ENCODE peak calls at places on chromosomes 5 and 9, in ten cellular contexts. M, C, P, S, O, Y, K, D, T and J are unnamed samples.

GRCh38 chr9:899440-900184 is 58.1 kb downstream of the DMRT1 start:
- DNase-seq in M (no peak), P (no peak), O (no peak), S (peak; percentile 38), K (no peak), C (no peak), D (no peak), T (no peak), Y (no peak), J (no peak)

GRCh38 chr9:114016101-114016500 is 62.0 kb downstream of the AMBP start:
- DNase-seq in M (no peak), C (no peak), Y (no peak), P (no peak), S (no peak), T (no peak), O (no peak), D (no peak), K (no peak), J (no peak)

GRCh38 chr5:89417990-89418820 is 535.2 kb upstream of the MEF2C start:
- DNase-seq in S (no peak), Y (no peak), C (no peak), M (no peak), K (no peak), D (no peak), O (no peak), T (no peak), P (no peak), J (no peak)

GRCh38 chr5:74241751-74242140 is 398.8 kb downstream of the ENC1 start:
- DNase-seq in T (no peak), C (no peak), M (no peak), D (no peak), S (peak; percentile 28), K (no peak), O (no peak), Y (no peak), P (no peak), J (no peak)

GRCh38 chr9:34457266-34458012 is 931 bp downstream of the FAM219A start:
- DNase-seq in C (no peak), T (peak; percentile 44), Y (peak; percentile 41), S (peak; percentile 39), O (no peak), M (peak; percentile 88), P (peak; percentile 69), D (peak; percentile 86), K (peak; percentile 32), J (no peak)

GRCh38 chr5:120368923-120369715 is 95.0 kb upstream of the PRR16 start:
- DNase-seq in Y (no peak), K (no peak), M (no peak), C (no peak), T (no peak), P (no peak), D (no peak), S (no peak), O (no peak), J (no peak)

GRCh38 chr5:31579558-31579957 is 47.5 kb downstream of the C5orf22 start:
- DNase-seq in S (no peak), M (no peak), K (no peak), C (no peak), Y (no peak), T (no peak), O (no peak), P (no peak), D (no peak), J (no peak)

GRCh38 chr5:109196486-109196885 is 213.3 kb downstream of the PJA2 start:
- DNase-seq in C (no peak), S (no peak), D (no peak), T (no peak), Y (no peak), M (no peak), P (no peak), O (no peak), K (no peak), J (no peak)

GRCh38 chr5:82406200-82406773 is 128.1 kb upstream of the RPS23 start:
- DNase-seq in M (no peak), Y (no peak), C (no peak), S (no peak), K (no peak), D (no peak), O (no peak), T (peak; percentile 24), P (peak; percentile 34), J (no peak)

GRCh38 chr9:18362901-18363685 is 110.9 kb upstream of the ADAMTSL1 start:
- DNase-seq in S (no peak), O (no peak), Y (no peak), K (no peak), M (no peak), P (peak; percentile 11), T (no peak), D (peak; percentile 79), C (no peak), J (no peak)

GRCh38 chr5:140114341-140115185 is 654 bp downstream of the PURA start:
- DNase-seq in S (no peak), M (peak; percentile 73), K (peak; percentile 71), T (peak; percentile 84), P (peak; percentile 58), C (no peak), O (no peak), D (peak; percentile 38), Y (peak; percentile 35), J (no peak)

GRCh38 chr5:158979749-158980521 is 119.8 kb downstream of the EBF1 start:
- DNase-seq in P (no peak), M (peak; percentile 70), T (peak; percentile 37), S (no peak), K (peak; percentile 10), C (no peak), O (no peak), D (peak; percentile 89), Y (no peak), J (no peak)

GRCh38 chr9:76266649-76267627 is 127.3 kb downstream of the RFK start:
- DNase-seq in P (no peak), M (no peak), S (no peak), T (no peak), O (no peak), Y (no peak), K (no peak), D (no peak), C (no peak), J (no peak)

GRCh38 chr9:125747765-125748510 is 765 bp downstream of the PBX3 start:
- DNase-seq in M (peak; percentile 47), Y (peak; percentile 28), K (no peak), D (no peak), P (no peak), O (no peak), T (peak; percentile 12), S (no peak), C (no peak), J (no peak)

GRCh38 chr9:91677354-91677753 is 253.7 kb upstream of the NFIL3 start:
- DNase-seq in C (no peak), K (no peak), Y (no peak), O (no peak), P (no peak), T (no peak), S (no peak), D (no peak), M (no peak), J (no peak)

GRCh38 chr5:83026507-83026906 is 50.7 kb downstream of the TMEM167A start:
- DNase-seq in Y (no peak), P (no peak), M (no peak), T (no peak), S (peak; percentile 43), O (no peak), D (no peak), K (no peak), C (no peak), J (no peak)

GRCh38 chr9:97372580-97372979 is 39.3 kb upstream of the TDRD7 start:
- DNase-seq in M (no peak), S (no peak), P (no peak), K (no peak), C (no peak), D (no peak), T (no peak), Y (no peak), O (no peak), J (no peak)

GRCh38 chr5:54257366-54258118 is 52.8 kb downstream of the ARL15 start:
- DNase-seq in C (no peak), M (no peak), T (no peak), D (no peak), S (no peak), O (no peak), Y (no peak), P (no peak), K (no peak), J (no peak)

GRCh38 chr9:95057121-95057520 is 260.4 kb downstream of the FANCC start:
- DNase-seq in T (no peak), C (no peak), Y (no peak), D (no peak), O (no peak), S (no peak), K (no peak), M (no peak), P (no peak), J (no peak)

GRCh38 chr5:2642684-2643325 is 108.7 kb downstream of the IRX2 start:
- DNase-seq in K (no peak), P (no peak), M (no peak), C (no peak), D (no peak), T (no peak), O (no peak), Y (no peak), S (no peak), J (no peak)

GRCh38 chr9:14148501-14149103 is 165.3 kb downstream of the NFIB start:
- DNase-seq in S (no peak), T (no peak), D (no peak), Y (no peak), M (no peak), O (no peak), P (no peak), K (no peak), C (no peak), J (no peak)

GRCh38 chr5:65478336-65478735 is 3.4 kb downstream of the ADAMTS6 start:
- DNase-seq in O (no peak), S (no peak), T (no peak), M (no peak), P (no peak), K (no peak), C (no peak), Y (no peak), D (no peak), J (no peak)

GRCh38 chr9:94018628-94019027 is 63.5 kb upstream of the BARX1 start:
- DNase-seq in S (no peak), O (no peak), Y (no peak), K (no peak), C (no peak), M (no peak), T (no peak), P (no peak), D (no peak), J (no peak)

GRCh38 chr5:181217111-181217804 is 5.8 kb upstream of the TRIM41 start:
- DNase-seq in O (no peak), K (no peak), P (no peak), S (no peak), D (peak; percentile 45), C (no peak), M (peak; percentile 82), Y (peak; percentile 46), T (peak; percentile 59), J (no peak)

GRCh38 chr9:95102001-95102433 is 215.5 kb downstream of the FANCC start:
- DNase-seq in M (no peak), S (no peak), P (no peak), Y (no peak), D (no peak), O (no peak), C (no peak), K (peak; percentile 50), T (no peak), J (no peak)

GRCh38 chr9:121322037-121322736 is 47.9 kb downstream of the STOM start:
- DNase-seq in K (no peak), P (peak; percentile 64), Y (no peak), T (peak; percentile 32), C (peak; percentile 17), S (no peak), M (no peak), O (no peak), D (no peak), J (no peak)

GRCh38 chr9:68805890-68806517 is 101.0 kb downstream of the PIP5K1B start:
- DNase-seq in T (no peak), M (no peak), O (no peak), P (no peak), S (no peak), Y (no peak), K (no peak), C (no peak), D (no peak), J (no peak)

GRCh38 chr9:132787748-132788159 is 90.3 kb downstream of the AK8 start:
- DNase-seq in T (no peak), O (no peak), C (no peak), Y (no peak), D (no peak), P (no peak), M (no peak), K (no peak), S (no peak), J (no peak)